ENCODE peak calls at places on chromosomes 11 and 22, in five cellular contexts. K, T, B, O and N are unnamed samples.
A peak's percentile ranks its signal among the peaks of the same experiment; 100 is the strongest.

GRCh38 chr22:38841635-38842034 is 2.2 kb downstream of the NPTXR start:
- DNase-seq in B (no peak), K (no peak), O (no peak), T (no peak), N (no peak)

GRCh38 chr11:60498853-60499252 is 6.3 kb downstream of the MS4A12 start:
- DNase-seq in O (no peak), B (no peak), T (no peak), K (no peak), N (no peak)

GRCh38 chr11:35971841-35972422 is 28.1 kb downstream of the LDLRAD3 start:
- DNase-seq in O (no peak), B (no peak), T (no peak), K (no peak), N (no peak)

GRCh38 chr11:118910309-118911112 is 15.2 kb downstream of the BCL9L start:
- DNase-seq in K (peak; percentile 76), T (no peak), O (peak; percentile 40), B (peak; percentile 56), N (no peak)

GRCh38 chr11:126485021-126485781 is 129.7 kb downstream of the ST3GAL4 start:
- DNase-seq in K (no peak), O (no peak), T (peak; percentile 18), B (no peak), N (no peak)

GRCh38 chr11:76613901-76614300 is 56.6 kb downstream of the LRRC32 start:
- DNase-seq in T (peak; percentile 59), B (no peak), O (no peak), K (no peak), N (no peak)

GRCh38 chr22:27097933-27098332 is 440.5 kb downstream of the MIAT start:
- DNase-seq in T (no peak), K (no peak), O (no peak), B (no peak), N (no peak)

GRCh38 chr11:117941163-117941707 is 12.0 kb upstream of the TMPRSS13 start:
- DNase-seq in T (peak; percentile 75), K (peak; percentile 62), O (no peak), B (no peak), N (peak; percentile 39)

GRCh38 chr22:38467438-38467903 is 425 bp upstream of the KDELR3 start:
- DNase-seq in T (peak; percentile 88), O (no peak), K (peak; percentile 35), B (no peak), N (no peak)

GRCh38 chr11:84899740-84900139 is 727.4 kb downstream of the DLG2 start:
- DNase-seq in T (no peak), B (no peak), O (no peak), K (no peak), N (no peak)